ENCODE peak calls at places on chromosomes 4 and X, in six cellular contexts. E is IMR-90, B is AG08395, H is Kasumi-1, T is type B pancreatic cell, X is epithelial cell of esophagus. F is an unnamed sample.

GRCh38 chr4:91057871-91058270 is 930.7 kb downstream of the CCSER1 start:
- DNase-seq in E (no peak), B (no peak), H (no peak), T (no peak), X (peak), F (no peak)

GRCh38 chrX:113300580-113300979 is 459.9 kb upstream of the AMOT start:
- DNase-seq in E (no peak), B (no peak), H (no peak), T (no peak), X (no peak), F (no peak)

GRCh38 chr4:95290702-95291101 is 258.1 kb downstream of the UNC5C start:
- DNase-seq in E (no peak), B (no peak), H (no peak), T (no peak), X (peak), F (no peak)

GRCh38 chr4:31613946-31614623 is 893.9 kb downstream of the PCDH7 start:
- DNase-seq in E (no peak), B (no peak), H (no peak), T (no peak), X (peak), F (peak)

GRCh38 chr4:6258741-6259140 is 10.9 kb upstream of the WFS1 start:
- DNase-seq in E (no peak), B (no peak), H (no peak), T (no peak), X (no peak), F (no peak)

GRCh38 chr4:151676301-151676700 is 84.5 kb downstream of the GATB start:
- DNase-seq in E (peak), B (peak), H (no peak), T (no peak), X (peak), F (no peak)

GRCh38 chr4:168815373-168816345 is 194.4 kb downstream of the CBR4 start:
- DNase-seq in E (peak), B (no peak), H (no peak), T (no peak), X (no peak), F (peak)

GRCh38 chr4:139763668-139764067 is 98.0 kb downstream of the MGST2 start:
- DNase-seq in E (no peak), B (peak), H (peak), T (no peak), X (no peak), F (no peak)

GRCh38 chr4:171583790-171584189 is 229.4 kb upstream of the GALNTL6 start:
- DNase-seq in E (no peak), B (no peak), H (no peak), T (no peak), X (no peak), F (no peak)

GRCh38 chrX:37802028-37802427 is 22.2 kb downstream of the CYBB start:
- DNase-seq in E (no peak), B (no peak), H (peak), T (no peak), X (no peak), F (no peak)

GRCh38 chr4:118289794-118290193 is 63.0 kb downstream of the PRSS12 start:
- DNase-seq in E (peak), B (peak), H (no peak), T (no peak), X (no peak), F (no peak)

GRCh38 chrX:153571159-153571908 is 27.6 kb downstream of the CCNQ start:
- DNase-seq in E (no peak), B (no peak), H (peak), T (no peak), X (no peak), F (no peak)

GRCh38 chr4:13527192-13527982 is 16.9 kb downstream of the NKX3-2 start:
- DNase-seq in E (no peak), B (peak), H (no peak), T (no peak), X (no peak), F (no peak)

GRCh38 chr4:10417720-10418119 is 39.5 kb downstream of the ZNF518B start:
- DNase-seq in E (no peak), B (no peak), H (no peak), T (no peak), X (no peak), F (no peak)

GRCh38 chr4:110049951-110050925 is 137.6 kb downstream of the EGF start:
- DNase-seq in E (peak), B (peak), H (peak), T (no peak), X (peak), F (peak)

GRCh38 chr4:14841801-14842748 is 160.2 kb upstream of the CPEB2 start:
- DNase-seq in E (no peak), B (peak), H (no peak), T (no peak), X (peak), F (no peak)

F was measured in neuronal stem cell.